ENCODE peak calls at places on chromosome 22, in six cellular contexts. R is K562, E is suprapubic skin, W is HCT116, U is GM23338, Q is sigmoid colon. L is an unnamed sample.

GRCh38 chr22:24444729-24445466 is 17.5 kb downstream of the ADORA2A start:
- DNase-seq in U (no peak), R (no peak), Q (no peak), E (no peak), W (no peak), L (no peak)

GRCh38 chr22:42425337-42425988 is 6.7 kb downstream of the NFAM1 start:
- DNase-seq in E (no peak), R (no peak), W (no peak), U (no peak), Q (peak; percentile 87), L (no peak)

GRCh38 chr22:39206491-39206890 is 38.3 kb downstream of the PDGFB start:
- DNase-seq in Q (peak; percentile 43), U (no peak), R (no peak), E (peak; percentile 69), W (no peak), L (no peak)

GRCh38 chr22:38729946-38730345 is 24.2 kb downstream of the GTPBP1 start:
- DNase-seq in W (no peak), R (no peak), Q (no peak), U (no peak), E (no peak), L (no peak)

GRCh38 chr22:29004647-29005371 is 56.8 kb downstream of the C22orf31 start:
- DNase-seq in R (no peak), Q (no peak), E (no peak), U (peak; percentile 88), W (peak; percentile 45), L (peak; percentile 22)

GRCh38 chr22:46748948-46749681 is 11.1 kb upstream of the CERK start:
- DNase-seq in W (no peak), U (no peak), R (no peak), Q (peak; percentile 88), E (no peak), L (no peak)

GRCh38 chr22:47605886-47606285 is 843.4 kb downstream of the TBC1D22A start:
- DNase-seq in U (no peak), E (peak; percentile 23), Q (peak; percentile 37), W (no peak), R (no peak), L (no peak)

GRCh38 chr22:48510599-48510998 is 1317.1 kb downstream of the BRD1 start:
- DNase-seq in W (no peak), Q (no peak), E (no peak), U (no peak), R (no peak), L (no peak)

GRCh38 chr22:43275545-43275981 is 67.6 kb downstream of the SCUBE1 start:
- DNase-seq in E (no peak), U (peak; percentile 58), Q (no peak), W (peak; percentile 56), R (peak; percentile 51), L (no peak)

GRCh38 chr22:45200230-45200629 is 36.5 kb downstream of the NUP50 start:
- DNase-seq in Q (peak; percentile 37), U (no peak), E (no peak), W (no peak), R (no peak), L (no peak)

GRCh38 chr22:40240160-40240559 is 62.4 kb downstream of the TNRC6B start:
- DNase-seq in E (no peak), U (no peak), Q (no peak), W (no peak), R (peak; percentile 58), L (no peak)

GRCh38 chr22:46050451-46050845 is 73.5 kb upstream of the WNT7B start:
- DNase-seq in E (peak; percentile 65), Q (peak; percentile 45), R (no peak), U (no peak), W (no peak), L (peak; percentile 27)

GRCh38 chr22:37430941-37431340 is 3.7 kb upstream of the ELFN2 start:
- DNase-seq in Q (no peak), W (no peak), U (no peak), R (no peak), E (no peak), L (no peak)

GRCh38 chr22:44211946-44212930 is 31.5 kb downstream of the PARVG start:
- DNase-seq in E (no peak), R (peak; percentile 1), W (no peak), Q (peak; percentile 56), U (no peak), L (no peak)

GRCh38 chr22:38843201-38843715 is 570 bp downstream of the NPTXR start:
- DNase-seq in U (peak; percentile 73), Q (peak; percentile 79), W (no peak), E (no peak), R (peak; percentile 52), L (no peak)

GRCh38 chr22:43867839-43868652 is 5.7 kb upstream of the SULT4A1 start:
- DNase-seq in W (no peak), E (no peak), R (peak; percentile 44), U (peak; percentile 95), Q (peak; percentile 54), L (peak; percentile 61)

GRCh38 chr22:39699631-39700348 is 129.2 kb downstream of the CACNA1I start:
- DNase-seq in U (no peak), E (no peak), W (no peak), R (no peak), Q (no peak), L (no peak)

GRCh38 chr22:39148727-39149535 is 3.5 kb downstream of the CBX7 start:
- DNase-seq in Q (peak; percentile 88), E (no peak), U (peak; percentile 83), R (peak; percentile 52), W (no peak), L (no peak)

GRCh38 chr22:38012604-38013072 is 28.3 kb upstream of the SOX10 start:
- DNase-seq in E (no peak), U (no peak), Q (no peak), R (no peak), W (no peak), L (no peak)

GRCh38 chr22:43166132-43166930 is 15.0 kb downstream of the TSPO start:
- DNase-seq in R (no peak), Q (no peak), W (no peak), E (no peak), U (peak; percentile 26), L (no peak)

GRCh38 chr22:46336119-46337078 is 885 bp downstream of the TRMU start:
- DNase-seq in E (no peak), U (peak; percentile 41), Q (no peak), W (no peak), R (peak; percentile 35), L (no peak)

DNA sequence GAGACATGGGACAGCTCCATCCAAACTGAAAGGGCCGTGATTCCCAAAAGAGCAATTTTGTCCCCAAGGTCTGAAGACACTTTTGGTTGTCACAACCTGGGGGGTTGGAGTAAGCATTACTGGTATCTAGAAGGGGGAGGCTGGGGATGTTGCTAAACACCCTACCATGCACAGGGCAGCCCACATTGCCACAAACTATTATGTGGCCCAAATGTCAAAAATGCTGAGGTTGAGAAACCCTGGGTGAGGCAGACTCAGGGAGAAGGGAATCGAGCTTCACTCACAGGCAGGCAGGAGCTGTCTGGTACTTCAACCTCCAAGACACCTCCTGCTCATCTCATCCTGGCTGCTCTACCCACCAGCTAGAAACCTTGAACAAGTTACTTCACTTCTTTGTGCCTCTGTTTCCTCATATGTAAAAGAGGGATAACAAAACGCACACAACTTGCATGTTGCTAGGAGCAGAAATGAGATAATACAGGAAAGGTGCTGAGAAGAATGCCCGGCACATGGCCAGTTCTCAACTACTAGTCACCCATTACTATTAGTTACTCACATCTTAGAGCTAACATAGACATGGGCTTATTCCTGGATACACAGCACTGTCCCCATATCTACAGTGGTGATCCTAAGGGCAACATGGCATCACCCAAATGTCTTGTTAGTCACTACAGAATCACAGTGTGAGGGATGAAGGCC is 8.8 kb downstream of the SERPIND1 start:
- DNase-seq in R (no peak), E (no peak), U (no peak), W (no peak), Q (no peak), L (no peak)
- TF ChIP-seq POLR2AphosphoS5 in R (no peak), E (no peak), U (no peak), W (no peak), Q (no peak), L (no peak)

DNA sequence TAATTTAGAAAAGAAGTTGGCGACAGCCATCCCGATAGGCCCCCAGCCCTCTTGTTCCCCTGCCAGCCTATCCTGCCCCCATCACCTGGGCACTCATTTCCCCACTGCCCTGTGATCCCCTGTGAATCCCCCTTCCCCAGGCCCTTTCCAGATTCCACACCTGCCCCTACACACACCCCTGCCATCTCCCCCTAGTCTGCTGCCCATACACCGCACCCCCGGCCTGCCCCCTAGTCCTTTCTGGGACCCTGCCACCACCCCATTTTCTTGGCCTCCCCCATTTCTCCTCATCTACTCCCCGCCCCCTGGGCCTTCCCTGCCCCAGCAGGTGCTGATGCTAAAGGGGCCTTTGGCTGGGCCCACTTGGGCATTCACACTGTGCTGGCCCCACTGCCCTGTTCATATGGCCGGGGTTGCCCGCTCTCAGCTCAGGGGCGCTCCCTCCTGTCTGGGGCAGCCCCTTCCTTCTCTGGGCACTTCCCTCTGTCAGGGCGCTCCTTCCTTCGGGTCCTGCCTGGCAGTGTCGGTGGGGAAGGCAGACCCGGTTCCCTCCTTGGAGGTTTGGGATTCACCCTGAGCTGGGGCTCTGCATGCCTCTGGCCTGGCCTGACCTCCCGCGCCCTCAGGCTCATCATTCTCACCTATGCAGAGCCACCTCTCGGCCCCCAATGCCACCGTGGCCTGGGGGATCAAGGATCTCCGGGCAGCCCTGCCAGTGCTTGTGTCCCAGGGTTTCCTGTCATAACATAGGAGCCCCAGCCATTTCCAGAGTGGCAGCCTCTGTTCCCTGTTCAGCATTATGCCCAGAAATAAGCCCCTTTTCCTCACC is 108.2 kb downstream of the BCR start:
- DNase-seq in E (no peak), R (peak; percentile 65), U (no peak), Q (no peak), W (no peak), L (no peak)
- H3K27ac ChIP-seq in E (no peak overlapping the region), R (no peak overlapping the region), U (no peak overlapping the region), Q (no peak overlapping the region), W (no peak overlapping the region), L (no peak overlapping the region)

DNA sequence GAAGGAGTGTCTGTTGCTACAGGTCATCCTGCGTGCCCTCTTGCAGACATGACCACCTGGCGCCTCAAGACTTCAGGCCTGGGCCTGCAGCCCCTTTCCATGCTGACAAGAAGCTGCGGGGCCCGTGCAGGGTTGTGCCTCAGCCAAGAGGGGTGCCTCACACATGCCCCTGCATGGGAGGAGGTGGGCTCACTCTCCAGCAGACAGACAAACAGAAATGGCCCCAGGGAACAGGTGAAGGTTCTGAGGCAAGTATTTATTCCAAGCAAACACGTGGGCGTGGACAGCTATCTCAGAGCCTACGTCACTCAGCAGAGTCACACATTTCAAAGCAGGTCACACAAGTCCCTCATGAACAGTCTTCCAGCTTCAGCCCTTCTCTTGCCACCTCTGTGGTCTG is 5.9 kb upstream of the SYCE3 start:
- DNase-seq in Q (no peak), W (no peak), U (no peak), E (no peak), R (no peak), L (no peak)
- TF ChIP-seq POLR2AphosphoS5 in Q (no peak), W (no peak), U (no peak), E (no peak), R (no peak), L (no peak)

DNA sequence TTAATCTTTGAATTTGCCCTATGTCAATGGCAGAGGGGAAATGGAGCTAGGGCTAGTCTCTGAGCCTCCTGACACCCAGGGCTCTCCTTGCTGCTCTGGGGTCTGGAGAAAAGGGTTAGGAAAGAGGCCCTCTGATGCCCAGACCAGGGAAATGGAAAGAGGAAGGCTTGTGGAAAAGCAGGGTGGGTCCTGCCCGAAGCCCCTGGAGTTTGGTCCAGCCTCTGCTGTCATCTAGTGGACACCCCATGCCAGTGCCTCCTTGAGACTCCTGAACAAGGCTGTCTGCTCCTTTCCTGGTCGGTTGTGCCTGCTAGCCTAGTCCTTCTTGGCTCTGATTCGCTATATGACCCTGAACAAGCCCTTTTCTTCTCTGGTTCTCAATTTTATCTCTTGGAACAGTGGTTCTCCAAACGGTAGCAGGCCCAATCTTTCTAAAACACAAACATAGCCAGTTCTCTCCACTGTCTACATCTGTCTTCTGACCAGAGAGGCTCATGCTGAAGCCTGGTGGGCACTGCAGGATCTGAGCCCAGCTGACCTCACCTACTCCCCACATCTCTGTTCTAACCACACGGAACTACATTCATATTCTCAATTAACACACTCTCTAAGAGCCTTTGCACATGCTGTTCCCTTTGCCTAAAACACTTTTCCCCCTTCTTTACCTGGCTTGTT is 8.8 kb upstream of the PLA2G3 start:
- DNase-seq in U (peak; percentile 94), Q (peak; percentile 89), W (peak; percentile 66), R (peak; percentile 76), E (no peak), L (peak; percentile 69)
- H3K27ac ChIP-seq in U (no peak overlapping the region), Q (peak overlapping the region; percentile 59), W (no peak overlapping the region), R (no peak overlapping the region), E (no peak overlapping the region), L (peak overlapping the region; percentile 74)